ENCODE peak calls at places on chromosomes 2 and 18, in seven cellular contexts. One of them, this sample, is unnamed.

GRCh38 chr2:224440988-224441387 is 39.1 kb upstream of the FAM124B start:
- DNase-seq in GM12865: no peak
- DNase-seq in neuronal stem cell: no peak
- DNase-seq in left ventricle myocardium inferior: no peak
- DNase-seq in lower lobe of right lung: no peak
- DNase-seq in heart left ventricle: no peak
- DNase-seq in aorta: no peak
- DNase-seq in this sample: no peak

GRCh38 chr2:158999458-158999857 is 31.0 kb downstream of the TANC1 start:
- DNase-seq in GM12865: no peak
- DNase-seq in neuronal stem cell: no peak
- DNase-seq in left ventricle myocardium inferior: no peak
- DNase-seq in lower lobe of right lung: no peak
- DNase-seq in heart left ventricle: no peak
- DNase-seq in aorta: no peak
- DNase-seq in this sample: no peak

GRCh38 chr18:44589709-44590108 is 91.0 kb upstream of the SETBP1 start:
- DNase-seq in GM12865: no peak
- DNase-seq in neuronal stem cell: no peak
- DNase-seq in left ventricle myocardium inferior: no peak
- DNase-seq in lower lobe of right lung: no peak
- DNase-seq in heart left ventricle: no peak
- DNase-seq in aorta: no peak
- DNase-seq in this sample: no peak

GRCh38 chr18:3332376-3332775 is 70.4 kb downstream of the MYL12B start:
- DNase-seq in GM12865: no peak
- DNase-seq in neuronal stem cell: no peak
- DNase-seq in left ventricle myocardium inferior: no peak
- DNase-seq in lower lobe of right lung: no peak
- DNase-seq in heart left ventricle: no peak
- DNase-seq in aorta: no peak
- DNase-seq in this sample: no peak

GRCh38 chr2:240195316-240195861 is 54.9 kb upstream of the OTOS start:
- DNase-seq in GM12865: no peak
- DNase-seq in neuronal stem cell: no peak
- DNase-seq in left ventricle myocardium inferior: no peak
- DNase-seq in lower lobe of right lung: no peak
- DNase-seq in heart left ventricle: peak
- DNase-seq in aorta: peak
- DNase-seq in this sample: no peak

GRCh38 chr18:7064346-7064745 is 53.3 kb downstream of the LAMA1 start:
- DNase-seq in GM12865: no peak
- DNase-seq in neuronal stem cell: no peak
- DNase-seq in left ventricle myocardium inferior: no peak
- DNase-seq in lower lobe of right lung: no peak
- DNase-seq in heart left ventricle: no peak
- DNase-seq in aorta: no peak
- DNase-seq in this sample: no peak

GRCh38 chr2:40095003-40095402 is 315.9 kb upstream of the THUMPD2 start:
- DNase-seq in GM12865: no peak
- DNase-seq in neuronal stem cell: no peak
- DNase-seq in left ventricle myocardium inferior: no peak
- DNase-seq in lower lobe of right lung: no peak
- DNase-seq in heart left ventricle: no peak
- DNase-seq in aorta: no peak
- DNase-seq in this sample: no peak

GRCh38 chr2:20012282-20013060 is at the start of gene MATN3:
- DNase-seq in GM12865: no peak
- DNase-seq in neuronal stem cell: peak
- DNase-seq in left ventricle myocardium inferior: peak
- DNase-seq in lower lobe of right lung: peak
- DNase-seq in heart left ventricle: peak
- DNase-seq in aorta: peak
- DNase-seq in this sample: peak

GRCh38 chr2:183070942-183071844 is 7.4 kb upstream of the DUSP19 start:
- DNase-seq in GM12865: peak
- DNase-seq in neuronal stem cell: no peak
- DNase-seq in left ventricle myocardium inferior: peak
- DNase-seq in lower lobe of right lung: peak
- DNase-seq in heart left ventricle: no peak
- DNase-seq in aorta: no peak
- DNase-seq in this sample: peak

GRCh38 chr2:36597003-36597531 is 901 bp downstream of the FEZ2 start:
- DNase-seq in GM12865: no peak
- DNase-seq in neuronal stem cell: no peak
- DNase-seq in left ventricle myocardium inferior: no peak
- DNase-seq in lower lobe of right lung: no peak
- DNase-seq in heart left ventricle: no peak
- DNase-seq in aorta: no peak
- DNase-seq in this sample: no peak

GRCh38 chr2:216404010-216404618 is 8.2 kb upstream of the SMARCAL1 start:
- DNase-seq in GM12865: peak
- DNase-seq in neuronal stem cell: no peak
- DNase-seq in left ventricle myocardium inferior: no peak
- DNase-seq in lower lobe of right lung: no peak
- DNase-seq in heart left ventricle: no peak
- DNase-seq in aorta: no peak
- DNase-seq in this sample: peak

GRCh38 chr2:232897971-232898408 is 27.9 kb downstream of the SNORC start:
- DNase-seq in GM12865: no peak
- DNase-seq in neuronal stem cell: no peak
- DNase-seq in left ventricle myocardium inferior: no peak
- DNase-seq in lower lobe of right lung: no peak
- DNase-seq in heart left ventricle: no peak
- DNase-seq in aorta: no peak
- DNase-seq in this sample: no peak

GRCh38 chr2:241506793-241507429 is 1.5 kb downstream of the STK25 start:
- DNase-seq in GM12865: no peak
- DNase-seq in neuronal stem cell: no peak
- DNase-seq in left ventricle myocardium inferior: no peak
- DNase-seq in lower lobe of right lung: no peak
- DNase-seq in heart left ventricle: no peak
- DNase-seq in aorta: no peak
- DNase-seq in this sample: no peak
- H3K4me3 ChIP-seq in GM12865: peak
- H3K4me3 ChIP-seq in neuronal stem cell: peak
- H3K4me3 ChIP-seq in left ventricle myocardium inferior: peak
- H3K4me3 ChIP-seq in lower lobe of right lung: peak
- H3K4me3 ChIP-seq in heart left ventricle: peak
- H3K4me3 ChIP-seq in aorta: no peak
- H3K4me3 ChIP-seq in this sample: peak

GRCh38 chr2:164954954-164955701 is at the start of gene SLC38A11:
- DNase-seq in GM12865: no peak
- DNase-seq in neuronal stem cell: no peak
- DNase-seq in left ventricle myocardium inferior: peak
- DNase-seq in lower lobe of right lung: no peak
- DNase-seq in heart left ventricle: peak
- DNase-seq in aorta: peak
- DNase-seq in this sample: peak
- H3K4me3 ChIP-seq in GM12865: no peak
- H3K4me3 ChIP-seq in neuronal stem cell: no peak
- H3K4me3 ChIP-seq in left ventricle myocardium inferior: peak
- H3K4me3 ChIP-seq in lower lobe of right lung: peak
- H3K4me3 ChIP-seq in heart left ventricle: peak
- H3K4me3 ChIP-seq in aorta: peak
- H3K4me3 ChIP-seq in this sample: peak

DNA sequence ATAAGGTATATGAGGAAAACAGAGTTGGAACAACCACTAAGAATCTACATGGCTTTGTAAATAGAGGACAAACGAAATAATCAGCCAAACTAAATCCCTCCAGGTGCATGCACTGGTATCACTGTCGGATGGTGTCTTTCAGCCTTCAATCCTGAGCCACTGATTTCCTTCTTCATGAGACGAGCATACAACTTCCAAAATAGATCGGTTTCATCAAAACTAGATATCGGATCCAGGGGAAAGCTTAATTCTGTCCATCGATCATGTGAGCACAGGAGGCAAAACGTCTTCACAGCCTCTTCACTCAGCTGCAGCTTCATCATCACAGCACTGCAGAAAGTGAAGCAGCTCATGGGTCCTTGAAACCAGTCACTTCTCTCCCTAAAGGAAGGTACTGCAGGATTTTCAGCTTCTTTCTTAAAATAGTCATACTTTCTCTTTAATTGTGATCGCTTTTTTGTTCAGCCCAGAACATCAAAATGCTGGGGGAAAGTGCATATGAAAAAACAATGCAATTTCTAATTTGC is 80.5 kb downstream of the DTNB start:
- DNase-seq in GM12865: no peak
- DNase-seq in neuronal stem cell: no peak
- DNase-seq in left ventricle myocardium inferior: no peak
- DNase-seq in lower lobe of right lung: no peak
- DNase-seq in heart left ventricle: no peak
- DNase-seq in aorta: no peak
- DNase-seq in this sample: no peak
- H3K4me3 ChIP-seq in GM12865: no peak
- H3K4me3 ChIP-seq in neuronal stem cell: no peak
- H3K4me3 ChIP-seq in left ventricle myocardium inferior: peak
- H3K4me3 ChIP-seq in lower lobe of right lung: no peak
- H3K4me3 ChIP-seq in heart left ventricle: peak
- H3K4me3 ChIP-seq in aorta: no peak
- H3K4me3 ChIP-seq in this sample: no peak

GRCh38 chr2:27442282-27442980 is at the start of gene KRTCAP3:
- DNase-seq in GM12865: peak
- DNase-seq in neuronal stem cell: peak
- DNase-seq in left ventricle myocardium inferior: no peak
- DNase-seq in lower lobe of right lung: peak
- DNase-seq in heart left ventricle: no peak
- DNase-seq in aorta: no peak
- DNase-seq in this sample: peak
- H3K4me3 ChIP-seq in GM12865: no peak
- H3K4me3 ChIP-seq in neuronal stem cell: peak
- H3K4me3 ChIP-seq in left ventricle myocardium inferior: peak
- H3K4me3 ChIP-seq in lower lobe of right lung: peak
- H3K4me3 ChIP-seq in heart left ventricle: no peak
- H3K4me3 ChIP-seq in aorta: no peak
- H3K4me3 ChIP-seq in this sample: peak

GRCh38 chr2:75416420-75417342 is 144.1 kb downstream of the EVA1A start:
- DNase-seq in GM12865: peak
- DNase-seq in neuronal stem cell: no peak
- DNase-seq in left ventricle myocardium inferior: no peak
- DNase-seq in lower lobe of right lung: no peak
- DNase-seq in heart left ventricle: no peak
- DNase-seq in aorta: no peak
- DNase-seq in this sample: no peak
- H3K4me3 ChIP-seq in GM12865: peak
- H3K4me3 ChIP-seq in neuronal stem cell: no peak
- H3K4me3 ChIP-seq in left ventricle myocardium inferior: no peak
- H3K4me3 ChIP-seq in lower lobe of right lung: peak
- H3K4me3 ChIP-seq in heart left ventricle: no peak
- H3K4me3 ChIP-seq in aorta: no peak
- H3K4me3 ChIP-seq in this sample: no peak

GRCh38 chr18:28485918-28486317 is 309.0 kb upstream of the CDH2 start:
- DNase-seq in GM12865: no peak
- DNase-seq in neuronal stem cell: no peak
- DNase-seq in left ventricle myocardium inferior: no peak
- DNase-seq in lower lobe of right lung: no peak
- DNase-seq in heart left ventricle: no peak
- DNase-seq in aorta: no peak
- DNase-seq in this sample: no peak

DNA sequence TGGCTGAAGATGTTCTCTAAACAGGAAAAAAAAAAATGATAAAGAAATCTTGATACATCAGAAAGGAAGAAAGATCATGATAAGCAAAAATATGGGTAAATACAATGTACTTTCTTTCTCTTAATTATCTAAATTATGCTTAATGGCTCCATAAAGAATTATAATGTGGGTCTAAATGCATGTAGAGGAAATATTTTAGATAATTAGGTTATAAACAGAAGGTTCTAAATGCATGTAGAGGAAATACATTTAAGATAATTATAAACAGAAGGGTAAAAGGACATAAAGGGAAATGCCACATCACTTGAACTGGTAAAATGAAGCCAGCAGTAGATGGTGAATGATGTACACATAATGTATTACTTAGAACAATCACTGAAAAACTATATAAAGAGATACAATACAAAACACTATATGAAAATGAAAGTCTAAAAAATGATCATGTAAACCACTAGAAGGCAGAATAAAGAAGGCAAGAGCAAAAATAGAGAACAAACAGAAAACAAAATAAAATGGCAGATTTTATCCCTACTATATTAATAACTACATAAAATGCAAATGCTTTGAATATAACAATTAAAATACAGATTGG is 308.4 kb upstream of the CDH2 start:
- DNase-seq in GM12865: no peak
- DNase-seq in neuronal stem cell: no peak
- DNase-seq in left ventricle myocardium inferior: no peak
- DNase-seq in lower lobe of right lung: no peak
- DNase-seq in heart left ventricle: no peak
- DNase-seq in aorta: no peak
- DNase-seq in this sample: no peak
- H3K4me3 ChIP-seq in GM12865: no peak
- H3K4me3 ChIP-seq in neuronal stem cell: no peak
- H3K4me3 ChIP-seq in left ventricle myocardium inferior: no peak
- H3K4me3 ChIP-seq in lower lobe of right lung: no peak
- H3K4me3 ChIP-seq in heart left ventricle: no peak
- H3K4me3 ChIP-seq in aorta: no peak
- H3K4me3 ChIP-seq in this sample: no peak

DNA sequence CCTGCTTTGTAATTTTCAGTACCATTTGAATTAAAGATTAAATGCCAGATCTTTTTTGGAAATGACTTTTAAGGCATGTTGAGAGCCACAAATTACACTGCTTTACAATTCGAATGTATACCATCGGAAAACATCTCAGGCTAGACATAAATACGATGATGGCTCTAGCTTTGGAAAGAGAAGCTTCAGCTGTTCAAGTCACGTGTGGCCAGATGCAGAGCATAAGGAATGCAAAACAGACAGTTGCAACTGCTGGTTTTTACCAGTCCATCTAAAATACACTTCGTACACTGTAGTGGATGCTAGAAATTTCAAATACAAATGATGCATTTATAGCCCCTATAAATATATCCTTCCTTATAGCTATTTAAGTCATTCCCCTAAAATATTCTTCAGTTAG is 8.0 kb downstream of the ZNF516 start:
- DNase-seq in GM12865: peak
- DNase-seq in neuronal stem cell: no peak
- DNase-seq in left ventricle myocardium inferior: no peak
- DNase-seq in lower lobe of right lung: no peak
- DNase-seq in heart left ventricle: no peak
- DNase-seq in aorta: no peak
- DNase-seq in this sample: no peak
- H3K4me3 ChIP-seq in GM12865: peak
- H3K4me3 ChIP-seq in neuronal stem cell: no peak
- H3K4me3 ChIP-seq in left ventricle myocardium inferior: no peak
- H3K4me3 ChIP-seq in lower lobe of right lung: no peak
- H3K4me3 ChIP-seq in heart left ventricle: no peak
- H3K4me3 ChIP-seq in aorta: no peak
- H3K4me3 ChIP-seq in this sample: no peak

DNA sequence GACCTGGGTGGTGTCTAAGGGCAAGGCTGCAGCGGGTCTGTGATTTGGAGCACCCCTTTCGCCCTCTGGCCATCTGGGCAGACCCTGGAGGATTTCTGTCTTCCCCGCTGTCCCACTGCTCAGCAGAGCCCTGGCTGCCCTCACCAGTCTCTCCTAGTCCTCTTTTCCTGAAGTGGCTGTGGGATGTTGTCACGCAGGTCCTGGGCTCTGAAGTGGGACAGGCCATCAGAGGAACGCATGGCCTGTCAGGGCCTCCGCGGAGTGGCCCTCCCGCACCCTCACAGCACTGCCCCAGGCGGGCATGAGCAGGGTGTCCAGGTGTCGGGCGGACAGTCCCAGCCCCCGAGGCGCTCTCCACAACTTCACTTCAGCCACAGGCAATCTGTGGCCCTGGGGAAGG is 1.1 kb upstream of the TMEM185B start:
- DNase-seq in GM12865: no peak
- DNase-seq in neuronal stem cell: no peak
- DNase-seq in left ventricle myocardium inferior: no peak
- DNase-seq in lower lobe of right lung: no peak
- DNase-seq in heart left ventricle: no peak
- DNase-seq in aorta: peak
- DNase-seq in this sample: peak
- H3K4me3 ChIP-seq in GM12865: peak
- H3K4me3 ChIP-seq in neuronal stem cell: no peak
- H3K4me3 ChIP-seq in left ventricle myocardium inferior: peak
- H3K4me3 ChIP-seq in lower lobe of right lung: peak
- H3K4me3 ChIP-seq in heart left ventricle: peak
- H3K4me3 ChIP-seq in aorta: no peak
- H3K4me3 ChIP-seq in this sample: peak

This sample was measured in transverse colon.